ENCODE peak calls at places on chromosomes 11 and 22, in nine cellular contexts. One of them, this sample, is unnamed.

GRCh38 chr22:41240377-41241132 is at the start of gene CHADL:
- DNase-seq in aorta: no peak
- DNase-seq in CD4-positive, alpha-beta memory T cell: no peak
- DNase-seq in CD8-positive, alpha-beta T cell: no peak
- DNase-seq in naive thymus-derived CD4-positive, alpha-beta T cell: no peak
- DNase-seq in A673: no peak
- DNase-seq in endodermal cell: peak; percentile 66
- DNase-seq in tibial nerve: no peak
- DNase-seq in MM.1S: no peak
- DNase-seq in this sample: no peak

GRCh38 chr11:106162190-106162589 is 84.7 kb downstream of the AASDHPPT start:
- DNase-seq in aorta: no peak
- DNase-seq in CD4-positive, alpha-beta memory T cell: no peak
- DNase-seq in CD8-positive, alpha-beta T cell: no peak
- DNase-seq in naive thymus-derived CD4-positive, alpha-beta T cell: no peak
- DNase-seq in A673: no peak
- DNase-seq in endodermal cell: no peak
- DNase-seq in tibial nerve: no peak
- DNase-seq in MM.1S: no peak
- DNase-seq in this sample: no peak

GRCh38 chr11:61133956-61134662 is 27.1 kb downstream of the VPS37C start:
- DNase-seq in aorta: peak; percentile 65
- DNase-seq in CD4-positive, alpha-beta memory T cell: no peak
- DNase-seq in CD8-positive, alpha-beta T cell: no peak
- DNase-seq in naive thymus-derived CD4-positive, alpha-beta T cell: no peak
- DNase-seq in A673: no peak
- DNase-seq in endodermal cell: no peak
- DNase-seq in tibial nerve: no peak
- DNase-seq in MM.1S: no peak
- DNase-seq in this sample: no peak

GRCh38 chr11:117392001-117392690 is 64.5 kb downstream of the CEP164 start:
- DNase-seq in aorta: no peak
- DNase-seq in CD4-positive, alpha-beta memory T cell: no peak
- DNase-seq in CD8-positive, alpha-beta T cell: no peak
- DNase-seq in naive thymus-derived CD4-positive, alpha-beta T cell: no peak
- DNase-seq in A673: no peak
- DNase-seq in endodermal cell: no peak
- DNase-seq in tibial nerve: no peak
- DNase-seq in MM.1S: no peak
- DNase-seq in this sample: no peak

GRCh38 chr11:15472405-15472799 is 357.7 kb downstream of the INSC start:
- DNase-seq in aorta: no peak
- DNase-seq in CD4-positive, alpha-beta memory T cell: no peak
- DNase-seq in CD8-positive, alpha-beta T cell: no peak
- DNase-seq in naive thymus-derived CD4-positive, alpha-beta T cell: no peak
- DNase-seq in A673: no peak
- DNase-seq in endodermal cell: peak; percentile 68
- DNase-seq in tibial nerve: no peak
- DNase-seq in MM.1S: no peak
- DNase-seq in this sample: no peak

GRCh38 chr11:107157809-107158187 is 139.5 kb upstream of the GUCY1A2 start:
- DNase-seq in aorta: no peak
- DNase-seq in CD4-positive, alpha-beta memory T cell: no peak
- DNase-seq in CD8-positive, alpha-beta T cell: no peak
- DNase-seq in naive thymus-derived CD4-positive, alpha-beta T cell: no peak
- DNase-seq in A673: no peak
- DNase-seq in endodermal cell: no peak
- DNase-seq in tibial nerve: no peak
- DNase-seq in MM.1S: no peak
- DNase-seq in this sample: no peak

GRCh38 chr11:42397483-42397882 is 914.3 kb upstream of the API5 start:
- DNase-seq in aorta: no peak
- DNase-seq in CD4-positive, alpha-beta memory T cell: no peak
- DNase-seq in CD8-positive, alpha-beta T cell: no peak
- DNase-seq in naive thymus-derived CD4-positive, alpha-beta T cell: no peak
- DNase-seq in A673: no peak
- DNase-seq in endodermal cell: no peak
- DNase-seq in tibial nerve: no peak
- DNase-seq in MM.1S: no peak
- DNase-seq in this sample: no peak

GRCh38 chr11:44356351-44356750 is 46.4 kb upstream of the ALX4 start:
- DNase-seq in aorta: no peak
- DNase-seq in CD4-positive, alpha-beta memory T cell: no peak
- DNase-seq in CD8-positive, alpha-beta T cell: no peak
- DNase-seq in naive thymus-derived CD4-positive, alpha-beta T cell: no peak
- DNase-seq in A673: peak; percentile 37
- DNase-seq in endodermal cell: no peak
- DNase-seq in tibial nerve: no peak
- DNase-seq in MM.1S: no peak
- DNase-seq in this sample: no peak

GRCh38 chr11:4658629-4659453 is 15.1 kb downstream of the OR51E1 start:
- DNase-seq in aorta: no peak
- DNase-seq in CD4-positive, alpha-beta memory T cell: no peak
- DNase-seq in CD8-positive, alpha-beta T cell: no peak
- DNase-seq in naive thymus-derived CD4-positive, alpha-beta T cell: no peak
- DNase-seq in A673: no peak
- DNase-seq in endodermal cell: no peak
- DNase-seq in tibial nerve: no peak
- DNase-seq in MM.1S: no peak
- DNase-seq in this sample: no peak

GRCh38 chr11:4979021-4979420 is 15.6 kb upstream of the OR51L1 start:
- DNase-seq in aorta: no peak
- DNase-seq in CD4-positive, alpha-beta memory T cell: no peak
- DNase-seq in CD8-positive, alpha-beta T cell: no peak
- DNase-seq in naive thymus-derived CD4-positive, alpha-beta T cell: no peak
- DNase-seq in A673: no peak
- DNase-seq in endodermal cell: no peak
- DNase-seq in tibial nerve: no peak
- DNase-seq in MM.1S: no peak
- DNase-seq in this sample: no peak

GRCh38 chr11:15750535-15751297 is 605.6 kb downstream of the SOX6 start:
- DNase-seq in aorta: no peak
- DNase-seq in CD4-positive, alpha-beta memory T cell: no peak
- DNase-seq in CD8-positive, alpha-beta T cell: no peak
- DNase-seq in naive thymus-derived CD4-positive, alpha-beta T cell: no peak
- DNase-seq in A673: peak; percentile 5
- DNase-seq in endodermal cell: no peak
- DNase-seq in tibial nerve: no peak
- DNase-seq in MM.1S: no peak
- DNase-seq in this sample: no peak

GRCh38 chr11:19245351-19245750 is 4.6 kb upstream of the E2F8 start:
- DNase-seq in aorta: no peak
- DNase-seq in CD4-positive, alpha-beta memory T cell: no peak
- DNase-seq in CD8-positive, alpha-beta T cell: no peak
- DNase-seq in naive thymus-derived CD4-positive, alpha-beta T cell: no peak
- DNase-seq in A673: no peak
- DNase-seq in endodermal cell: no peak
- DNase-seq in tibial nerve: no peak
- DNase-seq in MM.1S: no peak
- DNase-seq in this sample: no peak

GRCh38 chr22:33227791-33228190 is 169.6 kb upstream of the SYN3 start:
- DNase-seq in aorta: no peak
- DNase-seq in CD4-positive, alpha-beta memory T cell: no peak
- DNase-seq in CD8-positive, alpha-beta T cell: no peak
- DNase-seq in naive thymus-derived CD4-positive, alpha-beta T cell: no peak
- DNase-seq in A673: no peak
- DNase-seq in endodermal cell: no peak
- DNase-seq in tibial nerve: no peak
- DNase-seq in MM.1S: no peak
- DNase-seq in this sample: no peak

GRCh38 chr11:99934008-99934407 is 753.1 kb upstream of the ARHGAP42 start:
- DNase-seq in aorta: no peak
- DNase-seq in CD4-positive, alpha-beta memory T cell: no peak
- DNase-seq in CD8-positive, alpha-beta T cell: no peak
- DNase-seq in naive thymus-derived CD4-positive, alpha-beta T cell: no peak
- DNase-seq in A673: no peak
- DNase-seq in endodermal cell: no peak
- DNase-seq in tibial nerve: no peak
- DNase-seq in MM.1S: no peak
- DNase-seq in this sample: no peak

GRCh38 chr11:26992031-26992541 is 1.8 kb upstream of the FIBIN start:
- DNase-seq in aorta: no peak
- DNase-seq in CD4-positive, alpha-beta memory T cell: no peak
- DNase-seq in CD8-positive, alpha-beta T cell: no peak
- DNase-seq in naive thymus-derived CD4-positive, alpha-beta T cell: no peak
- DNase-seq in A673: no peak
- DNase-seq in endodermal cell: no peak
- DNase-seq in tibial nerve: peak; percentile 36
- DNase-seq in MM.1S: no peak
- DNase-seq in this sample: no peak

GRCh38 chr11:87266751-87267150 is 229.0 kb downstream of the TMEM135 start:
- DNase-seq in aorta: no peak
- DNase-seq in CD4-positive, alpha-beta memory T cell: no peak
- DNase-seq in CD8-positive, alpha-beta T cell: no peak
- DNase-seq in naive thymus-derived CD4-positive, alpha-beta T cell: no peak
- DNase-seq in A673: no peak
- DNase-seq in endodermal cell: no peak
- DNase-seq in tibial nerve: no peak
- DNase-seq in MM.1S: no peak
- DNase-seq in this sample: no peak

GRCh38 chr11:19508166-19508565 is 204.5 kb upstream of the NAV2 start:
- DNase-seq in aorta: no peak
- DNase-seq in CD4-positive, alpha-beta memory T cell: no peak
- DNase-seq in CD8-positive, alpha-beta T cell: no peak
- DNase-seq in naive thymus-derived CD4-positive, alpha-beta T cell: no peak
- DNase-seq in A673: no peak
- DNase-seq in endodermal cell: no peak
- DNase-seq in tibial nerve: peak; percentile 17
- DNase-seq in MM.1S: no peak
- DNase-seq in this sample: no peak

GRCh38 chr11:83721286-83721685 is 435.1 kb upstream of the CCDC90B start:
- DNase-seq in aorta: no peak
- DNase-seq in CD4-positive, alpha-beta memory T cell: no peak
- DNase-seq in CD8-positive, alpha-beta T cell: no peak
- DNase-seq in naive thymus-derived CD4-positive, alpha-beta T cell: no peak
- DNase-seq in A673: peak; percentile 68
- DNase-seq in endodermal cell: no peak
- DNase-seq in tibial nerve: no peak
- DNase-seq in MM.1S: no peak
- DNase-seq in this sample: no peak

GRCh38 chr22:44181033-44181911 is 547 bp downstream of the PARVG start:
- DNase-seq in aorta: peak; percentile 76
- DNase-seq in CD4-positive, alpha-beta memory T cell: peak; percentile 55
- DNase-seq in CD8-positive, alpha-beta T cell: peak; percentile 79
- DNase-seq in naive thymus-derived CD4-positive, alpha-beta T cell: peak; percentile 41
- DNase-seq in A673: peak; percentile 56
- DNase-seq in endodermal cell: no peak
- DNase-seq in tibial nerve: no peak
- DNase-seq in MM.1S: peak; percentile 27
- DNase-seq in this sample: peak; percentile 67

GRCh38 chr22:35973388-35973787 is 55.2 kb downstream of the RBFOX2 start:
- DNase-seq in aorta: no peak
- DNase-seq in CD4-positive, alpha-beta memory T cell: no peak
- DNase-seq in CD8-positive, alpha-beta T cell: no peak
- DNase-seq in naive thymus-derived CD4-positive, alpha-beta T cell: no peak
- DNase-seq in A673: no peak
- DNase-seq in endodermal cell: no peak
- DNase-seq in tibial nerve: no peak
- DNase-seq in MM.1S: no peak
- DNase-seq in this sample: no peak
- H3K4me3 ChIP-seq in aorta: no peak overlapping the region
- H3K4me3 ChIP-seq in CD4-positive, alpha-beta memory T cell: no peak overlapping the region
- H3K4me3 ChIP-seq in CD8-positive, alpha-beta T cell: no peak overlapping the region
- H3K4me3 ChIP-seq in naive thymus-derived CD4-positive, alpha-beta T cell: no peak overlapping the region
- H3K4me3 ChIP-seq in A673: no peak overlapping the region
- H3K4me3 ChIP-seq in endodermal cell: no peak overlapping the region
- H3K4me3 ChIP-seq in tibial nerve: no peak overlapping the region
- H3K4me3 ChIP-seq in MM.1S: no peak overlapping the region
- H3K4me3 ChIP-seq in this sample: no peak overlapping the region

GRCh38 chr11:125140251-125140650 is 24.3 kb upstream of the PKNOX2 start:
- DNase-seq in aorta: peak; percentile 46
- DNase-seq in CD4-positive, alpha-beta memory T cell: no peak
- DNase-seq in CD8-positive, alpha-beta T cell: no peak
- DNase-seq in naive thymus-derived CD4-positive, alpha-beta T cell: no peak
- DNase-seq in A673: no peak
- DNase-seq in endodermal cell: peak; percentile 63
- DNase-seq in tibial nerve: no peak
- DNase-seq in MM.1S: no peak
- DNase-seq in this sample: no peak
- H3K27me3 ChIP-seq in aorta: no peaks in the 10 kb centered on the region
- H3K27me3 ChIP-seq in CD4-positive, alpha-beta memory T cell: peaks cover 12% of the 10 kb centered on the region
- H3K27me3 ChIP-seq in CD8-positive, alpha-beta T cell: peaks cover 2% of the 10 kb centered on the region
- H3K27me3 ChIP-seq in naive thymus-derived CD4-positive, alpha-beta T cell: no peaks in the 10 kb centered on the region
- H3K27me3 ChIP-seq in A673: peaks cover 5% of the 10 kb centered on the region
- H3K27me3 ChIP-seq in endodermal cell: peaks cover 3% of the 10 kb centered on the region
- H3K27me3 ChIP-seq in tibial nerve: peaks cover 18% of the 10 kb centered on the region
- H3K27me3 ChIP-seq in MM.1S: no peaks in the 10 kb centered on the region
- H3K27me3 ChIP-seq in this sample: no peaks in the 10 kb centered on the region

GRCh38 chr11:46278387-46279173 is 1.1 kb downstream of the CREB3L1 start:
- DNase-seq in aorta: peak; percentile 85
- DNase-seq in CD4-positive, alpha-beta memory T cell: peak; percentile 15
- DNase-seq in CD8-positive, alpha-beta T cell: no peak
- DNase-seq in naive thymus-derived CD4-positive, alpha-beta T cell: peak; percentile 6
- DNase-seq in A673: peak; percentile 72
- DNase-seq in endodermal cell: peak; percentile 91
- DNase-seq in tibial nerve: no peak
- DNase-seq in MM.1S: no peak
- DNase-seq in this sample: no peak

GRCh38 chr11:46277313-46277622 is 194 bp upstream of the CREB3L1 start:
- DNase-seq in aorta: no peak
- DNase-seq in CD4-positive, alpha-beta memory T cell: no peak
- DNase-seq in CD8-positive, alpha-beta T cell: no peak
- DNase-seq in naive thymus-derived CD4-positive, alpha-beta T cell: no peak
- DNase-seq in A673: peak; percentile 94
- DNase-seq in endodermal cell: no peak
- DNase-seq in tibial nerve: peak; percentile 63
- DNase-seq in MM.1S: no peak
- DNase-seq in this sample: no peak

GRCh38 chr11:46275964-46276641 is 1.4 kb upstream of the CREB3L1 start:
- DNase-seq in aorta: no peak
- DNase-seq in CD4-positive, alpha-beta memory T cell: no peak
- DNase-seq in CD8-positive, alpha-beta T cell: no peak
- DNase-seq in naive thymus-derived CD4-positive, alpha-beta T cell: no peak
- DNase-seq in A673: no peak
- DNase-seq in endodermal cell: no peak
- DNase-seq in tibial nerve: no peak
- DNase-seq in MM.1S: no peak
- DNase-seq in this sample: no peak

GRCh38 chr11:46279393-46280099 is 2.1 kb downstream of the CREB3L1 start:
- DNase-seq in aorta: peak; percentile 77
- DNase-seq in CD4-positive, alpha-beta memory T cell: no peak
- DNase-seq in CD8-positive, alpha-beta T cell: no peak
- DNase-seq in naive thymus-derived CD4-positive, alpha-beta T cell: no peak
- DNase-seq in A673: peak; percentile 81
- DNase-seq in endodermal cell: no peak
- DNase-seq in tibial nerve: no peak
- DNase-seq in MM.1S: no peak
- DNase-seq in this sample: no peak

GRCh38 chr11:46277623-46278386 is at the start of gene CREB3L1:
- DNase-seq in aorta: peak; percentile 82
- DNase-seq in CD4-positive, alpha-beta memory T cell: no peak
- DNase-seq in CD8-positive, alpha-beta T cell: no peak
- DNase-seq in naive thymus-derived CD4-positive, alpha-beta T cell: no peak
- DNase-seq in A673: peak; percentile 46
- DNase-seq in endodermal cell: peak; percentile 85
- DNase-seq in tibial nerve: no peak
- DNase-seq in MM.1S: no peak
- DNase-seq in this sample: no peak
- H3K36me3 ChIP-seq in aorta: no peaks in the 10 kb centered on the region
- H3K36me3 ChIP-seq in CD4-positive, alpha-beta memory T cell: no peaks in the 10 kb centered on the region
- H3K36me3 ChIP-seq in CD8-positive, alpha-beta T cell: no peaks in the 10 kb centered on the region
- H3K36me3 ChIP-seq in naive thymus-derived CD4-positive, alpha-beta T cell: no peaks in the 10 kb centered on the region
- H3K36me3 ChIP-seq in A673: no peaks in the 10 kb centered on the region
- H3K36me3 ChIP-seq in endodermal cell: no peaks in the 10 kb centered on the region
- H3K36me3 ChIP-seq in tibial nerve: no peaks in the 10 kb centered on the region
- H3K36me3 ChIP-seq in MM.1S: no peaks in the 10 kb centered on the region
- H3K36me3 ChIP-seq in this sample: no peaks in the 10 kb centered on the region

GRCh38 chr11:95435628-95436353 is 204.8 kb upstream of the SESN3 start:
- DNase-seq in aorta: no peak
- DNase-seq in CD4-positive, alpha-beta memory T cell: no peak
- DNase-seq in CD8-positive, alpha-beta T cell: no peak
- DNase-seq in naive thymus-derived CD4-positive, alpha-beta T cell: no peak
- DNase-seq in A673: no peak
- DNase-seq in endodermal cell: no peak
- DNase-seq in tibial nerve: no peak
- DNase-seq in MM.1S: no peak
- DNase-seq in this sample: no peak
- H3K4me3 ChIP-seq in aorta: no peak overlapping the region
- H3K4me3 ChIP-seq in CD4-positive, alpha-beta memory T cell: no peak overlapping the region
- H3K4me3 ChIP-seq in CD8-positive, alpha-beta T cell: no peak overlapping the region
- H3K4me3 ChIP-seq in naive thymus-derived CD4-positive, alpha-beta T cell: no peak overlapping the region
- H3K4me3 ChIP-seq in A673: no peak overlapping the region
- H3K4me3 ChIP-seq in endodermal cell: no peak overlapping the region
- H3K4me3 ChIP-seq in tibial nerve: no peak overlapping the region
- H3K4me3 ChIP-seq in MM.1S: no peak overlapping the region
- H3K4me3 ChIP-seq in this sample: no peak overlapping the region